ENCODE peak calls at places on chromosomes 7 and 10, in five cellular contexts. A is SK-N-SH, D is tibial artery, I is PC-9, B is RWPE2. H is an unnamed sample. For H3K27me3, the result is how much of the 10 kb centered on the place peaks cover.

GRCh38 chr7:129569811-129570215 is 41.7 kb upstream of the NRF1 start:
- DNase-seq in A (no peak), D (no peak), I (peak), B (no peak), H (peak)

GRCh38 chr10:80609331-80609730 is 71.6 kb downstream of the SH2D4B start:
- DNase-seq in A (no peak), D (no peak), I (no peak), B (no peak), H (no peak)

GRCh38 chr10:78864761-78865517 is 203.8 kb upstream of the ZMIZ1 start:
- DNase-seq in A (no peak), D (no peak), I (no peak), B (no peak), H (no peak)

GRCh38 chr10:2014541-2014940 is 277.2 kb upstream of the ADARB2 start:
- DNase-seq in A (no peak), D (no peak), I (no peak), B (no peak), H (no peak)

GRCh38 chr10:128310966-128311658 is 184.9 kb upstream of the MKI67 start:
- DNase-seq in A (no peak), D (no peak), I (no peak), B (no peak), H (no peak)

GRCh38 chr7:125370502-125370901 is 440.9 kb upstream of the POT1 start:
- DNase-seq in A (no peak), D (no peak), I (no peak), B (no peak), H (no peak)

GRCh38 chr10:27981744-27982143 is 17.1 kb downstream of the ODAD2 start:
- DNase-seq in A (no peak), D (no peak), I (no peak), B (no peak), H (no peak)

GRCh38 chr10:28800144-28800543 is 122.8 kb downstream of the BAMBI start:
- DNase-seq in A (no peak), D (no peak), I (no peak), B (no peak), H (no peak)

GRCh38 chr7:2757361-2757903 is 69.4 kb downstream of the AMZ1 start:
- DNase-seq in A (peak), D (peak), I (peak), B (no peak), H (no peak)

GRCh38 chr10:75319274-75319673 is 82.3 kb downstream of the ZNF503 start:
- DNase-seq in A (no peak), D (no peak), I (no peak), B (no peak), H (no peak)

GRCh38 chr10:43861966-43862751 is 213.5 kb upstream of the ZNF32 start:
- DNase-seq in A (no peak), D (peak), I (no peak), B (no peak), H (no peak)

GRCh38 chr10:36688717-36689116 is 436.7 kb upstream of the ANKRD30A start:
- DNase-seq in A (no peak), D (no peak), I (no peak), B (no peak), H (no peak)

GRCh38 chr10:69360485-69361302 is 56.0 kb downstream of the TACR2 start:
- DNase-seq in A (no peak), D (peak), I (peak), B (peak), H (peak)

GRCh38 chr10:49448924-49449323 is 53.0 kb upstream of the DRGX start:
- DNase-seq in A (no peak), D (no peak), I (no peak), B (no peak), H (no peak)

GRCh38 chr10:93028881-93029280 is 31.7 kb upstream of the CYP26C1 start:
- DNase-seq in A (no peak), D (no peak), I (no peak), B (no peak), H (peak)

GRCh38 chr7:148286150-148286549 is 304.4 kb upstream of the C7orf33 start:
- DNase-seq in A (peak), D (no peak), I (no peak), B (no peak), H (no peak)

GRCh38 chr10:93859049-93859655 is 34.6 kb upstream of the SLC35G1 start:
- DNase-seq in A (peak), D (no peak), I (no peak), B (no peak), H (no peak)

GRCh38 chr7:157139142-157140117 is 704 bp downstream of the UBE3C start:
- DNase-seq in A (no peak), D (peak), I (peak), B (no peak), H (no peak)

GRCh38 chr7:156116514-156116913 is 304.3 kb upstream of the SHH start:
- DNase-seq in A (no peak), D (no peak), I (no peak), B (no peak), H (no peak)

GRCh38 chr10:83553366-83553765 is 585.9 kb upstream of the GHITM start:
- DNase-seq in A (no peak), D (no peak), I (no peak), B (no peak), H (peak)

GRCh38 chr7:151018421-151019129 is 5.7 kb downstream of the ATG9B start:
- DNase-seq in A (no peak), D (no peak), I (no peak), B (peak), H (no peak)

GRCh38 chr7:66140924-66141323 is 26.3 kb downstream of the CRCP start:
- DNase-seq in A (peak), D (peak), I (no peak), B (no peak), H (no peak)

GRCh38 chr7:89771003-89771636 is 383.1 kb upstream of the STEAP1 start:
- DNase-seq in A (no peak), D (no peak), I (no peak), B (no peak), H (no peak)
- TF ChIP-seq CTCF in A (peak), D (no peak), I (peak), B (peak), H (peak)

GRCh38 chr10:71390921-71391690 is 5.6 kb upstream of the CDH23 start:
- DNase-seq in A (no peak), D (no peak), I (no peak), B (no peak), H (no peak)
- H3K27me3 ChIP-seq in A (under half), D (under half), I (under half), B (under half), H (half or more)

GRCh38 chr7:100130608-100131453 is 4.1 kb downstream of the MBLAC1 start:
- DNase-seq in A (peak), D (peak), I (peak), B (no peak), H (no peak)
- H3K4me3 ChIP-seq in A (no peak), D (no peak), I (no peak), B (no peak), H (no peak)

DNA sequence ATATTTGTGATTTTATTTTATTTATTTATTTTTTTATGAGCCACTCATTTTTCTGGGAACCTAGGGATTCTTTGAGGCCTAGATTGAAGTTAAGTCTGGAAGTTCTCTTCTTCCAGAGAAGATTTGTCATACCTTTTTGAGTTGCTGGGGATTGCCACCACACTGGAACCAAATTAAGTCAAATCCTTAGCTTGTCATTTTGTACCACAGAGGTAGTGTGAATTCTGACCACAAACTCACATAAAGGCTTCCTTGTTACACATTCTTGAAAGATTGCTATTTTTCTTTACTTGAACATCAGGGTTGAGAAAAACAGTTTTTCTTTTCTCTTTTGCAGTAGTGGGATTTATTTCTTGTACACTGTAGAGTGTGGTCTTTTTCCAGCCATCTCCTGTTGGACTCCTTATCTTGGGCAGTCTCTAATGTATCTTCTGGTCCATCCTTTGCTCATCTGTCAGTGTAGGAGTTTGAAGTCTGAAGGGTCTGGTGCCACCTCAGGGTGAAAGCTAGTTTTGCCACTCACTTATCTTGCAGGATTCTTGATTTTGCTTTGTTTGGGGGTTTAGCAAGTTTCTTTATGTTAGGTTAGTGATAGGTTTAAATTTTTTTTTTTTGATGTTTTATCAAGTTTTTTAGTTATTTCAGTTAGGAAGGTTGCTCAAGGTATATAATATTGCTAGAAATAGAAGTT is 24.8 kb downstream of the PCBD1 start:
- DNase-seq in A (no peak), D (no peak), I (no peak), B (no peak), H (no peak)
- TF ChIP-seq CTCF in A (peak), D (no peak), I (no peak), B (peak), H (peak)

DNA sequence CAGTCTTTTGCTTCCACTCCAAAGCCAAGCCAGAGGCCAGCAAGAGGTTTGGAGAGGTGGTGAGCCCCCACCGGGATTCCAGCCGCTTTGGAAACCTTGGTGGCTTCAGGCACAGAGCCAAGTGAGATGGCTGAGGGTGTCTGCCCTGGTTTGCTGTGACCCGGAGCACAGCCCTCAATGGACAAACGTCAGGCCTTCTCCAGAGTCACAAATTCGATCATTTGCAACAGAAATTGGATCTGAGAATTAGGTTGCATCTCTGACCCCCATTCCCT is 885 bp upstream of the NKX1-2 start:
- DNase-seq in A (no peak), D (no peak), I (no peak), B (no peak), H (no peak)
- H3K27me3 ChIP-seq in A (half or more), D (half or more), I (under half), B (under half), H (half or more)

GRCh38 chr7:92751902-92752901 is 84.2 kb downstream of the CDK6 start:
- DNase-seq in A (no peak), D (no peak), I (peak), B (no peak), H (peak)
- H3K4me3 ChIP-seq in A (no peak), D (no peak), I (no peak), B (no peak), H (no peak)